ENCODE peak calls at places on chromosomes 4 and X, in five cellular contexts. K is sigmoid colon, A is HCT116, N is stomach, Q is esophagus muscularis mucosa. J is an unnamed sample.

GRCh38 chr4:111854494-111855087 is 290.7 kb upstream of the FAM241A start:
- DNase-seq in K (no peak), Q (no peak), N (no peak), A (peak; percentile 39), J (peak; percentile 11)

GRCh38 chr4:36024901-36025610 is 219.3 kb downstream of the ARAP2 start:
- DNase-seq in A (peak; percentile 28), N (no peak), Q (no peak), K (no peak), J (no peak)

GRCh38 chr4:184453402-184454160 is 20.8 kb downstream of the IRF2 start:
- DNase-seq in K (no peak), A (no peak), N (peak; percentile 49), Q (no peak), J (peak; percentile 59)

GRCh38 chr4:10664408-10664807 is 20.2 kb downstream of the CLNK start:
- DNase-seq in N (peak; percentile 48), A (no peak), Q (no peak), K (no peak), J (no peak)

GRCh38 chr4:126137782-126138170 is 823.0 kb downstream of the FAT4 start:
- DNase-seq in A (no peak), N (no peak), Q (no peak), K (no peak), J (no peak)

GRCh38 chr4:43943998-43944397 is 504.6 kb downstream of the KCTD8 start:
- DNase-seq in A (no peak), N (no peak), K (no peak), Q (no peak), J (no peak)

GRCh38 chr4:1082215-1083182 is 30.9 kb downstream of the RNF212 start:
- DNase-seq in A (no peak), N (peak; percentile 90), K (peak; percentile 75), Q (no peak), J (peak; percentile 74)

GRCh38 chrX:14356401-14356800 is 172.9 kb upstream of the GLRA2 start:
- DNase-seq in A (no peak), N (no peak), K (no peak), Q (no peak), J (no peak)

GRCh38 chr4:139692300-139693012 is 26.8 kb downstream of the MGST2 start:
- DNase-seq in N (no peak), K (no peak), A (no peak), Q (no peak), J (no peak)

GRCh38 chrX:1883772-1884171 is 268.9 kb downstream of the ASMT start:
- DNase-seq in Q (no peak), K (no peak), N (no peak), A (no peak), J (no peak)

GRCh38 chrX:32289356-32289755 is 922.0 kb downstream of the DMD start:
- DNase-seq in Q (no peak), N (no peak), K (no peak), A (no peak), J (no peak)

GRCh38 chrX:30561191-30561590 is 16.4 kb downstream of the TASL start:
- DNase-seq in Q (no peak), A (no peak), K (no peak), N (no peak), J (peak; percentile 22)

GRCh38 chrX:74925210-74926088 is at the start of gene NEXMIF:
- DNase-seq in K (peak; percentile 65), A (no peak), N (peak; percentile 48), Q (no peak), J (peak; percentile 38)

GRCh38 chr4:100086766-100087431 is 103.4 kb downstream of the DDIT4L start:
- DNase-seq in A (no peak), K (no peak), N (no peak), Q (no peak), J (no peak)

GRCh38 chr4:114754616-114755015 is 156.0 kb downstream of the UGT8 start:
- DNase-seq in K (no peak), A (no peak), N (no peak), Q (no peak), J (no peak)

GRCh38 chrX:44784241-44784640 is 59.6 kb upstream of the DUSP21 start:
- DNase-seq in K (no peak), A (no peak), N (no peak), Q (no peak), J (no peak)

GRCh38 chrX:69107231-69107739 is 58.0 kb downstream of the PJA1 start:
- DNase-seq in K (no peak), N (peak; percentile 27), A (no peak), Q (no peak), J (no peak)

GRCh38 chrX:19852014-19853005 is 35.1 kb downstream of the SH3KBP1 start:
- DNase-seq in N (no peak), K (peak; percentile 79), A (no peak), Q (no peak), J (no peak)

GRCh38 chrX:19842542-19842941 is 44.9 kb downstream of the SH3KBP1 start:
- DNase-seq in A (no peak), Q (no peak), K (no peak), N (no peak), J (no peak)

GRCh38 chrX:19849433-19850190 is 37.8 kb downstream of the SH3KBP1 start:
- DNase-seq in A (no peak), K (no peak), N (no peak), Q (no peak), J (no peak)

GRCh38 chrX:19846995-19847790 is 40.2 kb downstream of the SH3KBP1 start:
- DNase-seq in Q (no peak), N (no peak), K (no peak), A (no peak), J (no peak)

GRCh38 chrX:19848110-19848509 is 39.3 kb downstream of the SH3KBP1 start:
- DNase-seq in Q (no peak), N (no peak), A (no peak), K (no peak), J (no peak)
- H3K4me1 ChIP-seq in Q (no peaks in the 10 kb centered on the region), N (no peaks in the 10 kb centered on the region), A (peaks cover 20% of the 10 kb centered on the region), K (no peaks in the 10 kb centered on the region), J (no peaks in the 10 kb centered on the region)

DNA sequence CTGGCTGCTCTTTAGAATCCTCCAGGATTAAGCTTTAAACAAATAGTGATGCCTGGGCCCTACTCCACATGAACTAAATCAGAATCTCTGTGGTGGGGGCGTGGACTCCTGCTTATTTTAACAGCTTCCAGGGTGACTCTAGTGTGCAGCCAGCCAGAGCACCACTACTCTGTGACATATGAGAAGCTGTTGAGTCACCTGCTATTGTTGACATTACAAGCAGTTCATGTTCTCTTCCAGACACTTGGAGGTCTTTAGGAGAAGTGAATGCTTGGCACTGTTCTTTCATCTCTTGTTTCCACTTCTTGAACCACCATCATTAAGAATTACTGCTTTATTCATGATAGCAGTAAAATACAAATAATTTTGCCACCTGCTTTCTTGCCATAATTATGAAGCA is 426 bp upstream of the C4orf51 start:
- DNase-seq in Q (no peak), A (peak; percentile 43), K (peak; percentile 69), N (peak; percentile 32), J (no peak)
- TF ChIP-seq POLR2A in Q (no peak), A (no peak), K (no peak), N (no peak), J (no peak)

GRCh38 chrX:48918303-48918643 is 551 bp downstream of the PIM2 start:
- DNase-seq in A (no peak), K (no peak), N (no peak), Q (no peak), J (no peak)
- TF ChIP-seq POLR2AphosphoS5 in A (no peak), K (no peak), N (no peak), Q (no peak), J (no peak)

DNA sequence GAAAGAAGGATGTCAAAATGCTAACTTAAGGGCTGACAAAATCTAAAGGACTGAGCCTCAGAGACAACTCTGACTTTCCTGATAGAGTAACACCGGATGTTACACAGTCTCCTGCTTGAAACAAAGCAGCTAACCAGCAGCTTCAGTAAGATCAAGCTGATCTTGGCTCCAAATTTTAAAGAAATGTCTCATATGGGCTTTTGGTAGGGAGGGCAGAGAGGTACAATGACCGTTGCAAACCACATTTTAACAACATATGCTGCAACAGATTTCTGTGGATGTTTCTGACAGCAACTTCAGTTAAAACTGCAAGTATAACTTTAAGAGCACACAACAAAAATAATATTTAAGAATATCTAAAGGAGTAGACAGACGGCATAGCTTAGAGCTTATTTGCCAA is 9.1 kb downstream of the RPGR start:
- DNase-seq in Q (no peak), K (no peak), A (no peak), N (no peak), J (no peak)
- H3K4me1 ChIP-seq in Q (no peaks in the 10 kb centered on the region), K (no peaks in the 10 kb centered on the region), A (peaks cover 4% of the 10 kb centered on the region), N (no peaks in the 10 kb centered on the region), J (no peaks in the 10 kb centered on the region)

DNA sequence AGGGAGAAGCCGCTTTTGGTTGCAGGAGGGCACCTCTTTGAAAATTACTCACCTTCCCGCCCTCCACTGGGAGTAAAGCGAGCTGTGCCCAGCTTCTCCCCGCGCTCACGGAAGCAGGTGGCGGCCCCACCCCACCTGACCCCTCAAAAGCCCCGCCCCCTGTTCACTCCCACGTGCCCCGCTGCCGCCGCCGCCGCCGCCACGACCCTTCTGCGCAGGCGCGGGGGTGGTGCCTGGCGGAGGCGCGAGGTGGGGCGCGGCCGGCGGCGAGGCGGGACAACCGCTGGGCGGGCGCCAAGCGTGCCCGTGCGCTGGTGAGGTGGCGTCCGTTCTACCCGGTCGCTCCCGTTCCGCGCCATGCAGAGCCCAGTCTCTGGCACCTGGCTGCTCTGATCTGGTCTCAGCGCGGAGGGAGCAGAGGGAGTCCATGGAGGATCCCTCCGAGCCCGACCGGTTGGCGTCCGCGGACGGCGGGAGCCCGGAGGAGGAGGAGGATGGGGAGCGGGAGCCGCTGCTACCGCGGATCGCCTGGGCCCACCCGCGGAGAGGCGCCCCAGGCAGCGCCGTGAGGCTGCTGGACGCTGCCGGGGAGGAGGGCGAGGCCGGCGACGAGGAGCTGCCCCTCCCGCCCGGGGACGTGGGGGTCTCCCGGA is at the start of gene PI4K2B:
- DNase-seq in Q (peak; percentile 95), A (peak; percentile 76), N (peak; percentile 96), K (peak; percentile 93), J (peak; percentile 95)
- TF ChIP-seq POLR2A in Q (peak; percentile 30), A (peak; percentile 82), N (peak; percentile 13), K (peak; percentile 45), J (peak; percentile 91)

DNA sequence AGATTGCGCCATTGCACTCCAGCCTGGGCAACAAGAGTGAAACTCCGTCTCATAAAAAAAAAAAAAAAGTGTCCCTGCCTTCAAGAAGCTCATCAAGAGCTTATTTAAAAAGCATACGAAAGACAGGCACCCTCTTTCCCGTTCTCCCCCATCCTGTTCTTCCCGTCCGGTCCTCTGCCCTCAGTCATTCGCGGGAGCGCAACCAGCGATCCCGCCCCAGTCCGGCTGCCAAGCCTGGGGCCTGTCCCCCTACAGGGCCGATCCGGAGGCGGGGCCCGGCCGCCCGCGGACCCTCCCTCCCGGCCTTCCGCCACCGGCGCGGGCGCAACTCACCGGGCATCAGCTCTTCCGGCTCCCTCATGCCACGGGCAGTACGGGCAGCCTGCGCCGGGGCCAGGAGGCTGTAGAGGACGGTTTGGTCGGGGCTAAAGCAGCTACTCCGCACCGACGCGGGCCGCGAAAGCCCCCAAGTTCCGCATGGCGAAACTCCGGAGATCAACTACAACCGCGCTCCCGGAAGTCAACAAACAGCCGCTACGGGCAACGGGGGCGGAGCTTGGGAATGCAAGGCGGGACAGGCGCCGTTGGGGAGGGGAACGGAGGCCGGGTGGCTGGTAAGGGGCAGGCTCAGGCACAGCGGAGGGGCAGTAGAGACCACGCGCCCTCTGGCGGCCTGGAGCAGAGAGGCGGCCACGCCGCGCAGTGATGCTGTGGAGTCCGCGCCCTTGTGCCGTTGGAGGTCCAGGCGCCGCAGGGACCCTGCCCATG is at the start of gene RPGR:
- DNase-seq in Q (peak; percentile 94), K (peak; percentile 97), A (peak; percentile 79), N (peak; percentile 93), J (peak; percentile 95)
- TF ChIP-seq POLR2AphosphoS5 in Q (peak; percentile 83), K (peak; percentile 45), A (peak; percentile 16), N (peak; percentile 47), J (peak; percentile 39)